ENCODE peak calls at places on chromosome 5, in ten cellular contexts. J is gastrocnemius medialis; H is OCI-LY7; S is esophagus squamous epithelium; Q is tibial artery; W is suprapubic skin; L is mammary epithelial cell; G is CD8-positive, alpha-beta memory T cell; P is heart left ventricle; B is pancreas. I is an unnamed sample.

GRCh38 chr5:10701567-10702039 is 59.4 kb downstream of the DAP start:
- DNase-seq in B (no peak), J (no peak), W (no peak), L (no peak), P (peak), H (peak), Q (no peak), G (no peak), S (no peak), I (peak)

GRCh38 chr5:160155017-160155725 is 35.9 kb upstream of the PWWP2A start:
- DNase-seq in G (no peak), B (no peak), J (no peak), Q (no peak), H (no peak), W (no peak), S (no peak), P (no peak), L (no peak), I (no peak)

GRCh38 chr5:149581931-149582768 is 852 bp downstream of the ARHGEF37 start:
- DNase-seq in J (no peak), S (no peak), H (no peak), L (peak), Q (no peak), G (no peak), P (peak), B (no peak), W (no peak), I (no peak)

GRCh38 chr5:145479862-145480261 is 355.3 kb downstream of the PRELID2 start:
- DNase-seq in Q (no peak), J (no peak), L (peak), H (no peak), B (no peak), P (no peak), W (no peak), G (no peak), S (no peak), I (no peak)

GRCh38 chr5:123429993-123430392 is 6.8 kb upstream of the CEP120 start:
- DNase-seq in H (no peak), W (no peak), J (no peak), G (no peak), B (no peak), Q (peak), L (peak), P (no peak), S (no peak), I (peak)

GRCh38 chr5:172453986-172454354 is 355 bp downstream of the SH3PXD2B start:
- DNase-seq in W (no peak), J (no peak), S (no peak), Q (no peak), P (peak), G (no peak), B (peak), H (no peak), L (peak), I (no peak)

GRCh38 chr5:54959673-54960418 is 25.5 kb downstream of the ESM1 start:
- DNase-seq in B (no peak), J (no peak), S (no peak), H (peak), G (no peak), W (no peak), L (no peak), Q (no peak), P (no peak), I (peak)

GRCh38 chr5:129664336-129664937 is 83.5 kb upstream of the MINAR2 start:
- DNase-seq in L (peak), J (no peak), P (peak), G (no peak), H (peak), W (no peak), S (no peak), B (no peak), Q (peak), I (peak)

GRCh38 chr5:175863316-175863715 is 8.1 kb upstream of the CPLX2 start:
- DNase-seq in H (no peak), J (no peak), W (no peak), S (no peak), L (no peak), B (no peak), G (no peak), P (no peak), Q (no peak), I (no peak)

GRCh38 chr5:61052870-61053269 is 107.9 kb downstream of the NDUFAF2 start:
- DNase-seq in L (peak), G (no peak), H (no peak), Q (no peak), W (no peak), S (no peak), J (no peak), P (no peak), B (no peak), I (peak)

GRCh38 chr5:79792518-79792917 is 102.9 kb downstream of the CMYA5 start:
- DNase-seq in B (no peak), Q (no peak), H (no peak), W (no peak), S (no peak), J (no peak), L (no peak), G (no peak), P (no peak), I (no peak)

GRCh38 chr5:108989761-108990392 is 242.2 kb downstream of the FER start:
- DNase-seq in J (no peak), S (no peak), W (no peak), H (no peak), Q (no peak), L (no peak), P (no peak), G (no peak), B (no peak), I (no peak)

GRCh38 chr5:170537451-170538095 is 33.8 kb downstream of the KCNIP1 start:
- DNase-seq in G (no peak), B (no peak), H (no peak), Q (no peak), S (no peak), J (no peak), L (no peak), W (peak), P (no peak), I (no peak)

GRCh38 chr5:27516437-27516836 is 478.1 kb upstream of the CDH9 start:
- DNase-seq in S (no peak), G (no peak), W (no peak), H (no peak), P (no peak), L (peak), J (no peak), Q (no peak), B (no peak), I (no peak)

GRCh38 chr5:51986733-51987132 is 603.5 kb downstream of the ISL1 start:
- DNase-seq in S (no peak), Q (no peak), G (no peak), J (no peak), B (no peak), P (no peak), H (no peak), W (no peak), L (no peak), I (no peak)

GRCh38 chr5:68683632-68684035 is 410.2 kb upstream of the SLC30A5 start:
- DNase-seq in H (no peak), G (no peak), J (no peak), Q (peak), W (no peak), L (peak), B (no peak), P (peak), S (no peak), I (peak)

GRCh38 chr5:179762079-179762780 is 29.6 kb downstream of the MAML1 start:
- DNase-seq in W (no peak), L (peak), S (no peak), B (no peak), H (peak), J (no peak), G (no peak), Q (no peak), P (no peak), I (peak)

GRCh38 chr5:171162602-171163001 is 146.4 kb upstream of the TLX3 start:
- DNase-seq in J (no peak), L (no peak), P (no peak), B (no peak), Q (no peak), H (no peak), W (no peak), G (no peak), S (no peak), I (peak)

GRCh38 chr5:141441571-141442170 is 11.4 kb downstream of the PCDHGA12 start:
- DNase-seq in P (no peak), H (no peak), Q (no peak), B (peak), L (no peak), W (no peak), S (no peak), G (no peak), J (no peak), I (no peak)

GRCh38 chr5:10479226-10479721 is 37.6 kb downstream of the ROPN1L start:
- DNase-seq in G (no peak), Q (no peak), L (peak), P (no peak), J (no peak), S (no peak), B (no peak), H (no peak), W (no peak), I (peak)

GRCh38 chr5:153749941-153750340 is 259.5 kb downstream of the GRIA1 start:
- DNase-seq in B (no peak), S (no peak), P (no peak), W (no peak), G (no peak), Q (no peak), J (no peak), H (no peak), L (no peak), I (no peak)

GRCh38 chr5:78511116-78511906 is 137.3 kb downstream of the LHFPL2 start:
- DNase-seq in P (no peak), B (no peak), S (no peak), H (no peak), W (no peak), L (no peak), G (no peak), Q (peak), J (no peak), I (no peak)

GRCh38 chr5:76083555-76084495 is 642 bp downstream of the SV2C start:
- DNase-seq in Q (no peak), S (no peak), B (peak), J (no peak), P (no peak), W (no peak), H (no peak), L (no peak), G (no peak), I (no peak)

GRCh38 chr5:139462582-139463276 is at the start of gene ECSCR:
- DNase-seq in W (no peak), G (no peak), H (no peak), S (no peak), P (peak), B (no peak), L (no peak), Q (no peak), J (no peak), I (peak)
- H3K4me3 ChIP-seq in W (peak), G (no peak), H (no peak), S (peak), P (peak), B (no peak), L (no peak), Q (peak), J (peak), I (no peak)

DNA sequence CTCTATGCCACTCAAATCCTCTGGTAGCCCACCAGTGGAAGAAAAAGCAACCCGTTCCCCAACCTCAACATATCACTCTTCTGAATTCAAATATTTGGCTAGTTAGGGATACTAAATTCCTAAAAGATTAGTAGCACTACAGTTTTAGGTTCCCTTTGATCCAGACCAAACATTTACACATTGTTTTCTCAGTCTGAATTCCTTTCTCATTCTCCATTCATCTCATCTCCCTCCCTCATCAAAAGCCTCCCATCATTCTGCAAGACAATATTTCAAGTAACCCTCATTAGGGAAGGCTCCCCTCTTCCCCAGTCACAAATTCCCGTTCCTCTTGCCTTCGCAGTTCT is 26.3 kb downstream of the ADAM19 start:
- DNase-seq in J (no peak), H (no peak), P (no peak), Q (no peak), W (no peak), B (no peak), S (no peak), L (no peak), G (no peak), I (no peak)
- H3K27ac ChIP-seq in J (no peak), H (no peak), P (peak), Q (peak), W (no peak), B (no peak), S (peak), L (no peak), G (no peak), I (peak)

GRCh38 chr5:50874277-50874984 is 208.0 kb downstream of the PARP8 start:
- DNase-seq in G (no peak), Q (no peak), S (no peak), W (no peak), L (no peak), P (peak), H (no peak), J (no peak), B (no peak), I (no peak)

GRCh38 chr5:50873594-50874276 is 207.3 kb downstream of the PARP8 start:
- DNase-seq in P (no peak), W (no peak), H (peak), B (no peak), L (no peak), G (no peak), Q (no peak), J (no peak), S (no peak), I (no peak)

GRCh38 chr5:50874985-50875330 is 208.5 kb downstream of the PARP8 start:
- DNase-seq in S (no peak), W (no peak), H (no peak), J (no peak), G (no peak), B (no peak), Q (no peak), P (no peak), L (no peak), I (no peak)
- H3K4me3 ChIP-seq in S (no peak), W (no peak), H (no peak), J (no peak), G (no peak), B (no peak), Q (no peak), P (no peak), L (no peak), I (no peak)

DNA sequence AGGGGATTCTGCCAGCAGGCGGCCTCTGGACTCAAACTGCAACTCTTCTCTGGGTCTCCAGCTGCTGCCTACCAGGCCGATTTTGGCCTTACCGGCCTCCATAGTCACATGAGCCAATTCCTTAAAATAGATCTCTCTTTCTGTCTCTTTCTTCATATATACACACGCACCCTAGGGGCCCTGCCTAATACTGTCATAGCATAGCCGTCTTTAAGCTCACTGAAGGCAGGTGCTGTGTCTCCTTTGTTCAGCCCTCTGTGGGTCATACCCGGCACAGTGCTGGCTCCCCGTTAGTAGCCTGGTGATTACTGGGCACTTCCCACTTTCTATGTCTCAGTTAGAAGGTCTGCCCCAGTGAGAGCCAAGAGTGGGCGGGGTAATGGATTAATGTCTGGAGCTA is 140.9 kb downstream of the HSPA4 start:
- DNase-seq in G (no peak), B (no peak), J (no peak), S (no peak), W (no peak), H (no peak), Q (no peak), L (no peak), P (no peak), I (no peak)
- H3K27ac ChIP-seq in G (no peak), B (no peak), J (no peak), S (no peak), W (no peak), H (no peak), Q (no peak), L (no peak), P (no peak), I (no peak)

GRCh38 chr5:107508083-107508482 is 162.7 kb downstream of the EFNA5 start:
- DNase-seq in S (no peak), L (no peak), H (no peak), J (no peak), B (no peak), Q (no peak), G (no peak), P (no peak), W (no peak), I (no peak)

GRCh38 chr5:107501965-107502691 is 168.6 kb downstream of the EFNA5 start:
- DNase-seq in W (no peak), Q (no peak), S (no peak), P (no peak), L (no peak), J (no peak), B (no peak), G (no peak), H (no peak), I (peak)

GRCh38 chr5:107502711-107503110 is 168.0 kb downstream of the EFNA5 start:
- DNase-seq in P (no peak), B (no peak), G (no peak), S (no peak), L (no peak), W (no peak), J (no peak), Q (no peak), H (no peak), I (no peak)

GRCh38 chr5:107504424-107504823 is 166.3 kb downstream of the EFNA5 start:
- DNase-seq in L (no peak), P (no peak), Q (no peak), G (no peak), W (no peak), J (no peak), H (no peak), B (no peak), S (no peak), I (no peak)

DNA sequence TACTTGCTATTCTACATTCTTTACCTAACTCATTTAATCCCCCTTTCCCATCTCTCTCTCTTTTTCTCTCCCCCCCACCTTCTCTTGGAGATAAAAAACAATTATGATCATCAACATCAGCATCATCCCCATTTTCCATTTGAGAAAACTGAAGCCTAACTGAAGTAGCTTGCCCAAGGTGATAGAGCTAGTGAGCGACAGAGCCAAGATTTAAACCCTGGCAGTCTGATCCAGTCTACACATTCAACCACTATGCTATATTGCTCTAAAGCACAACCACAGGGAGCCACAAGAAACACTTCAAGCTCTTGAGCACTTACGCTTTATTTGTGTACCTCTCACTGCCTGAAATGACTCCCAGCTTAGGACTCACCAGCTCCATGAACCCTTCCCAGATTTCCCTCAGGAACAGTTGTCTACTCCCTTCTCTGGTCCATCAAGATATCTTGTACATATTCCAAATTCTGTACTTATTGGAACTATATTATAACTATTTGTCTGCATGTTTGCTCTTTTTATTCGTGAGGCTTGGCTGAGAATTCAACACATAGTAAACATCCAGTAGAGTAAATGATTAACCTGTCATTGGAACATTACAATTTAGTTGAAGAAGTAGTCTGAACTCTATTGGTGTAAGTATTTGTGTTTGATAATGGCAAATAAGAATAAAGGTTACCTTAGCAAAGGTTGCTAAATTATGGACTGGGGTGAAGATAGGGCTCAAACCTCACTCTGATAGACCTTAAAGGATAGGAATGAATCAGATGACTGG is 164.8 kb downstream of the EFNA5 start:
- DNase-seq in J (no peak), B (no peak), H (no peak), S (no peak), L (no peak), P (no peak), Q (no peak), G (no peak), W (no peak), I (no peak)
- H3K4me3 ChIP-seq in J (no peak), B (no peak), H (no peak), S (no peak), L (no peak), P (no peak), Q (no peak), G (no peak), W (no peak), I (no peak)

GRCh38 chr5:20215257-20215656 is 227.3 kb upstream of the CDH18 start:
- DNase-seq in Q (no peak), L (no peak), J (no peak), P (no peak), G (no peak), W (no peak), H (no peak), S (no peak), B (no peak), I (no peak)
- H3K27ac ChIP-seq in Q (no peak), L (no peak), J (no peak), P (no peak), G (no peak), W (no peak), H (no peak), S (no peak), B (no peak), I (no peak)

GRCh38 chr5:143401253-143401845 is 2.1 kb downstream of the NR3C1 start:
- DNase-seq in S (no peak), L (peak), H (no peak), Q (no peak), J (no peak), W (no peak), B (no peak), G (no peak), P (no peak), I (no peak)

GRCh38 chr5:143400541-143401252 is 2.8 kb downstream of the NR3C1 start:
- DNase-seq in W (no peak), L (peak), G (no peak), P (peak), Q (no peak), H (peak), B (no peak), S (no peak), J (no peak), I (no peak)

GRCh38 chr5:143398451-143399237 is 4.8 kb downstream of the NR3C1 start:
- DNase-seq in L (peak), S (no peak), J (no peak), W (no peak), P (no peak), H (peak), G (no peak), Q (no peak), B (no peak), I (no peak)

GRCh38 chr5:143398053-143398355 is 5.5 kb downstream of the NR3C1 start:
- DNase-seq in J (no peak), G (no peak), W (no peak), B (no peak), L (no peak), P (no peak), H (no peak), Q (no peak), S (no peak), I (no peak)

GRCh38 chr5:143399616-143400540 is 3.6 kb downstream of the NR3C1 start:
- DNase-seq in L (peak), J (no peak), B (no peak), S (no peak), H (peak), Q (no peak), G (no peak), P (no peak), W (no peak), I (no peak)
- H3K4me3 ChIP-seq in L (peak), J (peak), B (no peak), S (peak), H (peak), Q (peak), G (peak), P (peak), W (peak), I (peak)

GRCh38 chr5:169221519-169221918 is 79.4 kb downstream of the SLIT3 start:
- DNase-seq in S (no peak), W (no peak), B (no peak), G (no peak), P (no peak), H (no peak), Q (no peak), L (no peak), J (no peak), I (no peak)

GRCh38 chr5:169219961-169220360 is 81.0 kb downstream of the SLIT3 start:
- DNase-seq in Q (no peak), L (no peak), W (no peak), H (no peak), J (no peak), G (no peak), B (no peak), S (no peak), P (no peak), I (no peak)

GRCh38 chr5:169223595-169223953 is 77.4 kb downstream of the SLIT3 start:
- DNase-seq in G (no peak), B (no peak), Q (no peak), W (no peak), P (no peak), H (no peak), S (no peak), L (no peak), J (no peak), I (no peak)

GRCh38 chr5:169225830-169226356 is 75.0 kb downstream of the SLIT3 start:
- DNase-seq in S (no peak), P (no peak), Q (no peak), J (no peak), L (no peak), H (no peak), B (no peak), G (no peak), W (no peak), I (no peak)

GRCh38 chr5:169222934-169223594 is 77.9 kb downstream of the SLIT3 start:
- DNase-seq in Q (no peak), W (no peak), J (no peak), L (no peak), B (no peak), G (no peak), P (no peak), H (no peak), S (no peak), I (no peak)
- H3K27ac ChIP-seq in Q (peak), W (no peak), J (no peak), L (no peak), B (no peak), G (no peak), P (no peak), H (no peak), S (no peak), I (no peak)